ENCODE peak calls at places on chromosome 10, in four cellular contexts. J is K562, F is GM12878, N is HL-60. V is an unnamed sample.

GRCh38 chr10:118832242-118832651 is 77.5 kb upstream of the CACUL1 start:
- DNase-seq in J (no peak), F (no peak), N (peak; percentile 47), V (no peak)

GRCh38 chr10:43679509-43679908 is 30.8 kb upstream of the ZNF32 start:
- DNase-seq in J (no peak), F (no peak), N (no peak), V (no peak)

GRCh38 chr10:60606343-60607080 is 171.8 kb upstream of the CDK1 start:
- DNase-seq in J (no peak), F (no peak), N (peak; percentile 60), V (no peak)

GRCh38 chr10:124112891-124113580 is 19.6 kb upstream of the CHST15 start:
- DNase-seq in J (no peak), F (no peak), N (no peak), V (no peak)

GRCh38 chr10:45006631-45007030 is 5.9 kb downstream of the ZNF22 start:
- DNase-seq in J (no peak), F (no peak), N (no peak), V (no peak)

GRCh38 chr10:28463676-28464395 is 69.1 kb upstream of the WAC start:
- DNase-seq in J (no peak), F (no peak), N (no peak), V (no peak)

GRCh38 chr10:114306116-114306973 is 67.3 kb downstream of the VWA2 start:
- DNase-seq in J (no peak), F (no peak), N (no peak), V (no peak)

GRCh38 chr10:124728071-124728829 is 15.9 kb downstream of the FAM53B start:
- DNase-seq in J (no peak), F (no peak), N (no peak), V (no peak)

GRCh38 chr10:71868192-71868697 is 17.2 kb upstream of the PSAP start:
- DNase-seq in J (peak; percentile 41), F (no peak), N (no peak), V (no peak)

GRCh38 chr10:122560279-122560804 is at the start of gene DMBT1:
- DNase-seq in J (no peak), F (no peak), N (no peak), V (no peak)

GRCh38 chr10:51667992-51668689 is 31.3 kb downstream of the CSTF2T start:
- DNase-seq in J (no peak), F (no peak), N (no peak), V (no peak)

GRCh38 chr10:68900427-68901105 is 549 bp upstream of the DDX50 start:
- DNase-seq in J (no peak), F (peak; percentile 13), N (no peak), V (no peak)
- TF ChIP-seq SPI1 in J (no peak), F (no peak), N (no peak), V (no peak)

DNA sequence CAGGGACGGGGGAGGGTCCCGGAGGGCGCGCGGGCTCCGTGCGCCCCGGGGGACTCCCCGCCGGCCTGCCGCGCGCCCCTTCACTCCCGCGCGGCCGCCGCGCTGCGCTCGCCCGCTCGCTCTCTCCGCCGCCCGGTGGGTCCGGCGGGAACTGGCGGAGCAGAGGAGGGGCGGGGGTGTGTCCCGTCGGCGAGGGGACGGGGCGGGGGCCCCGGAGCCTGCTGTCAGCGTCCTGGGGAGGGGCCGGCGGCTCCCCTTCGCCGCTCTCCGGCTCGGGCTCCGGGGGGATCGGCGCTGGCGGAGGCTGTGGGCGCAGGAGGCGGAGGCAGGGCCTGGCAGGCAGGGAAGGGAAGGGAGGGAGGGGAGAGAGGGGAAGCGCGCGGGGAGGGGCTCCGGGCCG is at the start of gene SH3PXD2A:
- DNase-seq in J (peak; percentile 17), F (no peak), N (no peak), V (no peak)
- TF ChIP-seq POLR2AphosphoS5 in J (no peak), F (no peak), N (no peak), V (no peak)

GRCh38 chr10:99394256-99394655 is 36.2 kb downstream of the GOT1 start:
- DNase-seq in J (no peak), F (no peak), N (no peak), V (no peak)

GRCh38 chr10:99394761-99395386 is 35.5 kb downstream of the GOT1 start:
- DNase-seq in J (no peak), F (no peak), N (no peak), V (no peak)

GRCh38 chr10:99393683-99394082 is 36.7 kb downstream of the GOT1 start:
- DNase-seq in J (no peak), F (no peak), N (no peak), V (no peak)

GRCh38 chr10:99396471-99396870 is 34.0 kb downstream of the GOT1 start:
- DNase-seq in J (no peak), F (no peak), N (no peak), V (no peak)

DNA sequence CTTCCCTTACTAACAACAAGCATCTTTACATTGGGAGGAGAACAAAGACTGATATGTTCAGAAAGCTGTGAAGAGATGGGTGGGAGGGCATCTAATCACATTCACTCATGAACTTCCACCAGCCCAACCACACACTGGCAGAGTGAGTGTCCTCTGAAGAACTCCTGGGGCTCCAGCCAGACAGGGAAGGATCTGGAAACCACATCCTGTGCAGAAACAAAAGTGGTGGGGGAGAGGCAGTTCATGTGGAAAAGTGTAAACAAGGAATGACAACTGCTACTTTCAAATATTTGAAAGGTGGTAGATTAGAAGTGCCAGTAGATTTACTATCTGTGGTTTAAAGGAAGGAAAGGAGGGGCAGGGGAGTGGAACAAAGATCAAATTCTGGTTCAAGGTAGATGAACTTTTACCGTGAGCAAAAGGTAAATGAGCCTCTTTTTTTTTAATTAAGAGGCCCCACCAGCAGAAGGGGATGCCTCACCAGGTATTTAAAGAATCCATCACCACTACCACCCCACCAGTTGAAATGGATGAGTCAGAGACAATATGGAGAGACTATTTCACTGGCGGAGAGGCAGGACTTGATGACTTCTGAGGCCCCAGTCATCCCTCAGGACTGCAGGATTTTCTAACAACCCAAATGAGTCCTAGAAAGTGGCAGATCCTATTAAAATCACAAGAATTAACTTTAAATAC is 34.5 kb downstream of the GOT1 start:
- DNase-seq in J (no peak), F (no peak), N (no peak), V (no peak)
- TF ChIP-seq SPI1 in J (no peak), F (no peak), N (no peak), V (no peak)

GRCh38 chr10:27413831-27414348 is 90.2 kb upstream of the RAB18 start:
- DNase-seq in J (no peak), F (no peak), N (no peak), V (no peak)
- TF ChIP-seq POLR2AphosphoS5 in J (no peak), F (no peak), N (no peak), V (no peak)

DNA sequence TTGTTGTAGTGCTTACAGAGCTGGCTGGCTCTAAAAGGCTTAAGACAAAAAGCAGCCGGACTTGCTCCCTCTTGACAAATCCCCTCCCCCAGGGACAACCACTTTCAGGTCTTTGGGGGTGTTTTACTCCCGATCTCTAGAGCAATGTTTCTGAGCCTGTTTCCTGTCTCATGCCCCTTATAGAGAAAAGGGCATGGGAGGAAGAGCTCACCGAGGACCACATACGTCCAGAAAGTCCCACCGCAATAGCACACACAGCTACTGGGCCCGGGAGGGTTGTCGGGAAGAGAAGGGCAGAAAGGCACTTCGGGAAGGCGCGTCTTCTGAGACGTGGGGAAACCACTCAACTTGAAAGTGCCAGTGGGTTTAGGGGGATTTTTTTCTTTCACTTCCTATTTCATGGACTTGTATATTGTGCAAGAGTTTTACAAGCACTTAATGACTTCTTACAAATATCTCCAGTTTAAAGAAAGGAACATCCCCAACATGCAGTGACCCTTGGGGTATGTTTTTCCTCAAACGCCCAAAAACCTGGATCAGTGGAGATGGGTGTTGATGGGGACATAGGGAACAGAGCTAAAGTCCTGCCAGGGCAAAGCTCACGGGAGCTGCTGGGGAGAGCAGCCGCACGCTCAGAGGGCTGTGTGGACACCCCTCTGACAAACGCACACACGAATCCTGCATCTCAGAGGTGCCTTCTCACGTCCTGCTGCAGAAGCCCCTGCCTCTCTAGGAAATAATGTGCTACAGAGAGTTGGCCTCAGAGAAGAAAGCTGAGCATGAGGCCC is 27.0 kb downstream of the LRRC20 start:
- DNase-seq in J (no peak), F (peak; percentile 94), N (peak; percentile 70), V (no peak)
- TF ChIP-seq SPI1 in J (no peak), F (peak; percentile 96), N (peak; percentile 61), V (peak; percentile 97)

DNA sequence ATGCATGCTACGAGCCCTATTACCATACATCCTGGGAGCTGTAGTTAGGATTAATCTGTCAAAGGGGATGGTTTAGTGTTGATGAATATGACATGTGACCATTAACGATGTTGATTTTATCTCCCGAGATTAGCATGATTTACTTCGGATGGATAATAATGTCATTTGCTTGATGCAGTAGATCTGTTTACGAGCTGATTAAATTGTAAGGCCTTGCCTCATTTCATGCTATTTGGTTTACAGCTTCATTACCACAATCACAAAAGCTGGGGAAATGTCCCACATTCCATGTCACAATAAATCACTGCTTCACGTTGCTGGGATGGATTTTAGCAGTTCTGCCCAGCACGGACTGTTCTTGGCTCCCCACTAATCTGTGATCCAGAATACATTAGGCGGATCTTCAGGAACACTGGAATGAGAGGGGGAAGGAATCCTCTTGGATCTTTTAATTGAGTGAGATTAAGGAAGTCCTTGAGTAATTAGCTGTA is 22.3 kb downstream of the ZNF503 start:
- DNase-seq in J (no peak), F (no peak), N (no peak), V (no peak)
- TF ChIP-seq POLR2AphosphoS5 in J (no peak), F (no peak), N (no peak), V (no peak)

GRCh38 chr10:73117976-73118743 is 7.9 kb downstream of the NUDT13 start:
- DNase-seq in J (no peak), F (peak; percentile 83), N (no peak), V (no peak)
- TF ChIP-seq SPI1 in J (no peak), F (no peak), N (no peak), V (no peak)

GRCh38 chr10:14554091-14554842 is 220.4 kb downstream of the FAM107B start:
- DNase-seq in J (no peak), F (no peak), N (peak; percentile 35), V (no peak)
- TF ChIP-seq POLR2AphosphoS5 in J (no peak), F (no peak), N (no peak), V (no peak)

V was measured in GM12891.